ENCODE peak calls at places on chromosomes 11 and 22, in seven cellular contexts. G is neural progenitor cell, J is MM.1S, B is SK-N-SH, C is OCI-LY7, W is GM23338, L is hepatocyte. O is an unnamed sample. For H3K4me1, the result is how much of the 10 kb centered on the place peaks cover.

GRCh38 chr11:3894128-3894731 is 38.8 kb downstream of the STIM1 start:
- DNase-seq in G (no peak), J (no peak), B (no peak), C (peak), W (no peak), L (no peak), O (peak)

GRCh38 chr22:46609175-46609690 is 11.0 kb upstream of the GRAMD4 start:
- DNase-seq in G (peak), J (no peak), B (no peak), C (no peak), W (no peak), L (peak), O (no peak)

GRCh38 chr11:134154441-134154840 is 69.3 kb downstream of the NCAPD3 start:
- DNase-seq in G (no peak), J (no peak), B (no peak), C (no peak), W (no peak), L (no peak), O (no peak)

GRCh38 chr11:130068986-130069683 is 559 bp upstream of the APLP2 start:
- DNase-seq in G (peak), J (peak), B (no peak), C (no peak), W (peak), L (peak), O (peak)

GRCh38 chr11:117862753-117863152 is 13.7 kb downstream of the FXYD6 start:
- DNase-seq in G (no peak), J (no peak), B (no peak), C (no peak), W (no peak), L (no peak), O (no peak)

GRCh38 chr22:30396871-30397655 is at the start of gene SEC14L2:
- DNase-seq in G (peak), J (peak), B (peak), C (no peak), W (peak), L (peak), O (peak)

GRCh38 chr11:13781153-13781552 is 112.7 kb downstream of the FAR1 start:
- DNase-seq in G (no peak), J (no peak), B (no peak), C (no peak), W (peak), L (peak), O (no peak)

GRCh38 chr22:48574776-48575566 is 1252.7 kb downstream of the BRD1 start:
- DNase-seq in G (peak), J (peak), B (peak), C (no peak), W (peak), L (peak), O (peak)

GRCh38 chr11:57515332-57516060 is at the start of gene SLC43A1:
- DNase-seq in G (peak), J (peak), B (peak), C (peak), W (peak), L (peak), O (peak)

GRCh38 chr11:70432065-70432464 is 33.7 kb downstream of the CTTN start:
- DNase-seq in G (no peak), J (no peak), B (no peak), C (no peak), W (no peak), L (no peak), O (no peak)

GRCh38 chr11:71933141-71933933 is 4.5 kb downstream of the RNF121 start:
- DNase-seq in G (no peak), J (no peak), B (no peak), C (no peak), W (no peak), L (no peak), O (no peak)

GRCh38 chr11:71935338-71935925 is 6.6 kb downstream of the RNF121 start:
- DNase-seq in G (no peak), J (no peak), B (no peak), C (no peak), W (no peak), L (no peak), O (no peak)

GRCh38 chr11:71934213-71934612 is 5.4 kb downstream of the RNF121 start:
- DNase-seq in G (no peak), J (no peak), B (no peak), C (no peak), W (no peak), L (no peak), O (no peak)

GRCh38 chr11:71937826-71938225 is 9.0 kb downstream of the RNF121 start:
- DNase-seq in G (no peak), J (no peak), B (no peak), C (no peak), W (no peak), L (no peak), O (no peak)

DNA sequence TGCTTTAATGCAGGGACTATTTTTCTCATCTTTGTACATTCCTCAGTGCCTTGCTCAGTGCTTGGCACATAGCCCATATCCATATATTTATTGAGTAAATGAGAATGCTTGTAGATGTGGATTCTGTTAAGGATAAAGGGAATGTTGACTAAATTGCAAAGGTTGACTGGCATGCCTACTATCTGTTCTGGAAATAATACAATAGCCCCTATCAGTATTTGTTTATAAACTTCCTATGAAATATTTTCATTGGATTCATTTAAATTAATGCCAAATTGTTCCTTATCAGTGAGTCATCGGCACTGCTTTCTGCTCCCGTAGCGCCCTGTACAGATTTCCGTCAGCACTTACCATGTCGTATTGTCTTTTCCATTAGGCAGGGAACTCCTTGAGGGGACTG is 8.0 kb downstream of the RNF121 start:
- DNase-seq in G (no peak), J (no peak), B (peak), C (no peak), W (no peak), L (no peak), O (peak)
- H3K4me1 ChIP-seq in G (under half), J (under half), B (under half), C (under half), W (under half), L (under half), O (under half)

GRCh38 chr11:123185326-123185725 is 9.7 kb downstream of the CLMP start:
- DNase-seq in G (peak), J (no peak), B (no peak), C (no peak), W (peak), L (no peak), O (no peak)

GRCh38 chr11:123186291-123186690 is 8.8 kb downstream of the CLMP start:
- DNase-seq in G (no peak), J (no peak), B (no peak), C (no peak), W (no peak), L (no peak), O (peak)

GRCh38 chr11:123182101-123182500 is 12.9 kb downstream of the CLMP start:
- DNase-seq in G (no peak), J (no peak), B (no peak), C (no peak), W (no peak), L (no peak), O (peak)

GRCh38 chr11:123183391-123184099 is 11.5 kb downstream of the CLMP start:
- DNase-seq in G (no peak), J (no peak), B (no peak), C (no peak), W (no peak), L (no peak), O (peak)

GRCh38 chr11:123184531-123184930 is 10.5 kb downstream of the CLMP start:
- DNase-seq in G (no peak), J (no peak), B (no peak), C (no peak), W (no peak), L (no peak), O (peak)
- TF ChIP-seq EZH2phosphoT487 in G (no peak), J (no peak), B (no peak), C (no peak), W (no peak), L (no peak), O (no peak)

GRCh38 chr11:84580338-84580737 is 1046.8 kb downstream of the DLG2 start:
- DNase-seq in G (peak), J (no peak), B (no peak), C (no peak), W (peak), L (no peak), O (no peak)
- H3K4me3 ChIP-seq in G (no peak), J (no peak), B (no peak), C (no peak), W (no peak), L (no peak), O (no peak)

DNA sequence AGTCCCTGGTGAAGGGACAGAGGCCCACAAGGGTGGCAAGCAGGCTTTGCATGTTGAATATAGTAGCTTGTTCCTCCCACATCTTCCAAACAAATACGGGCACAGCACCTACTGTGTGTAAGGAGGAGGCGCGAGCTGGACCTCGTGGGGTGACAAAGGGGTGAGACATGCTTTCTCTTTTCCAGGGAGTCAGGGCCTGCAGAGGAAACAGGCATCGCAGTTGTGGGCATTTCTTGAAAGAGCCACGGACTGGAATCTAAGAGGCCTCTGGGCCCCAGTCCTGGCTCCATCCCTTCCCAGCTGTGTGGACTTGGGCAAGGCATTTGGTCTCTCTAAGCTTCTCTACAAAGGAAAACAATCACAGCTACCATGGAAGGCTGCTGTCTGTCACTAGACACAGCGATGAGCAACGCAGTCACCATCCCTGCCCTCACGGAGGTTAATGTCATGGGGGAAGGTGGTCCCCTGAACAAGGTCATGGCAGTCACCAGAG is 13.0 kb upstream of the CDC42EP1 start:
- DNase-seq in G (no peak), J (no peak), B (no peak), C (no peak), W (no peak), L (no peak), O (peak)
- H3K4me1 ChIP-seq in G (under half), J (under half), B (under half), C (under half), W (under half), L (under half), O (under half)

GRCh38 chr11:12413141-12414055 is 36.0 kb downstream of the PARVA start:
- DNase-seq in G (no peak), J (no peak), B (no peak), C (no peak), W (no peak), L (no peak), O (peak)

GRCh38 chr11:12409621-12410005 is 32.2 kb downstream of the PARVA start:
- DNase-seq in G (no peak), J (no peak), B (no peak), C (no peak), W (no peak), L (no peak), O (peak)

GRCh38 chr11:12411395-12411794 is 34.0 kb downstream of the PARVA start:
- DNase-seq in G (no peak), J (no peak), B (no peak), C (no peak), W (no peak), L (no peak), O (no peak)

GRCh38 chr11:12410006-12410728 is 32.8 kb downstream of the PARVA start:
- DNase-seq in G (peak), J (no peak), B (peak), C (no peak), W (peak), L (no peak), O (peak)

DNA sequence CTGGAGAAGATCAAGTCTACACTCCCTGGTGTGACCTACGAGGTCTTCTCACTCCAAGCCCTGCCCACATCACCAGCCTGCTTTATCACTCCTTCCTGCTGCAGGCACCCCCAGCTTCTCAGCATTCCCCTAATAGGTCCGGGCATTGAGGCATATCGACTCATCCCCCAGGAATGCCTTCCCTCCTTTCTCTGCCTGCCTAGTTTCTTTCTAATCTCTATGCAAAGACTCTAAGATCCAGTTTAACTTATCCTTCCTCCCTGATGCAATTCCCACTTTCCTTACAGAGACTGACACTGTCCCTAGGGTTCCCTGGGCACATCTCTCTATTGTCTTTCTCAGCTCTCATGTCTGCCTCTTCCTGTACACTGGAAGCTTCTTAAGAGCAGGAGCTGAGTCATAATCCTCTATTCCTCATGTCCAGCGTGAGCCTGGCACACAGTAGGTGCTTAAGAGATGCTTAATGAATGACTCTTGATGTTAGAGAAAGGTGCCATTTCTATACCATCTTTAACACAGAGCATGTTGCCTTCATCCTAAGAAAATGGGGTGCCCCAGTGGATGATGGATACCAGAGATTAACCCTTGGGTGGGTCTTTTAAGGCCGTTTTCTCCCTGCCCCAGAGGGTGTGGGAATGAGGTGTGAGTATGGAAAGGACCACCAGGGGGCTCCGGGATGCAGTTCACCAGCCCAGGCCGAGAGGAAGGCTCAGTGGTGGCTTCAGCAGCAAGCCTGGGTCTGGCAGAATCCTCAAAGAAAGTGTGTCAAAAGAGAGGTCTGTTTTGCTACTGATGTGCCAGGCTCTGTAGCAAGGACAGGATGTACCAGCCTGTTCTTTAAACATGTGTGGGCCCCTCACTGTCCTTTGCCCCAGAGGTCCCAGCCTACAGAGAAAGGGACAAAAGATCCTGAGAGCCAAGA is 34.7 kb downstream of the PARVA start:
- DNase-seq in G (peak), J (peak), B (peak), C (peak), W (peak), L (peak), O (peak)
- TF ChIP-seq EZH2phosphoT487 in G (no peak), J (no peak), B (no peak), C (no peak), W (no peak), L (no peak), O (no peak)